ENCODE peak calls at places on chromosomes 12 and 14, in six cellular contexts. One of them, this sample, is unnamed.

GRCh38 chr12:118144499-118144898 is 8.6 kb downstream of the PEBP1 start:
- DNase-seq in HCT116: no peak
- DNase-seq in HL-60: no peak
- DNase-seq in SK-N-SH: no peak
- DNase-seq in K562: no peak
- DNase-seq in A549: no peak
- DNase-seq in this sample: no peak

GRCh38 chr12:116324684-116325664 is 47.5 kb upstream of the MED13L start:
- DNase-seq in HCT116: no peak
- DNase-seq in HL-60: peak
- DNase-seq in SK-N-SH: no peak
- DNase-seq in K562: no peak
- DNase-seq in A549: no peak
- DNase-seq in this sample: no peak

GRCh38 chr14:39351708-39352107 is 80.5 kb downstream of the FBXO33 start:
- DNase-seq in HCT116: no peak
- DNase-seq in HL-60: no peak
- DNase-seq in SK-N-SH: no peak
- DNase-seq in K562: no peak
- DNase-seq in A549: no peak
- DNase-seq in this sample: no peak

GRCh38 chr12:42299392-42300308 is 26.2 kb downstream of the ZCRB1 start:
- DNase-seq in HCT116: no peak
- DNase-seq in HL-60: no peak
- DNase-seq in SK-N-SH: no peak
- DNase-seq in K562: no peak
- DNase-seq in A549: peak
- DNase-seq in this sample: no peak

GRCh38 chr12:52515319-52515646 is 4.9 kb downstream of the KRT5 start:
- DNase-seq in HCT116: no peak
- DNase-seq in HL-60: no peak
- DNase-seq in SK-N-SH: no peak
- DNase-seq in K562: no peak
- DNase-seq in A549: no peak
- DNase-seq in this sample: no peak

GRCh38 chr14:69652942-69653680 is 41.7 kb downstream of the SUSD6 start:
- DNase-seq in HCT116: no peak
- DNase-seq in HL-60: peak
- DNase-seq in SK-N-SH: no peak
- DNase-seq in K562: no peak
- DNase-seq in A549: no peak
- DNase-seq in this sample: no peak

GRCh38 chr14:77912754-77913556 is 113.0 kb downstream of the ADCK1 start:
- DNase-seq in HCT116: no peak
- DNase-seq in HL-60: no peak
- DNase-seq in SK-N-SH: no peak
- DNase-seq in K562: no peak
- DNase-seq in A549: no peak
- DNase-seq in this sample: peak

GRCh38 chr12:19547258-19547657 is 108.0 kb downstream of the AEBP2 start:
- DNase-seq in HCT116: no peak
- DNase-seq in HL-60: no peak
- DNase-seq in SK-N-SH: no peak
- DNase-seq in K562: no peak
- DNase-seq in A549: no peak
- DNase-seq in this sample: no peak

GRCh38 chr14:58479975-58480374 is 52.5 kb downstream of the KIAA0586 start:
- DNase-seq in HCT116: no peak
- DNase-seq in HL-60: no peak
- DNase-seq in SK-N-SH: no peak
- DNase-seq in K562: no peak
- DNase-seq in A549: no peak
- DNase-seq in this sample: no peak

GRCh38 chr12:52032431-52032796 is 18.8 kb upstream of the NR4A1 start:
- DNase-seq in HCT116: no peak
- DNase-seq in HL-60: no peak
- DNase-seq in SK-N-SH: no peak
- DNase-seq in K562: no peak
- DNase-seq in A549: no peak
- DNase-seq in this sample: no peak

GRCh38 chr12:57047981-57048380 is 1.9 kb downstream of the MYO1A start:
- DNase-seq in HCT116: no peak
- DNase-seq in HL-60: no peak
- DNase-seq in SK-N-SH: no peak
- DNase-seq in K562: no peak
- DNase-seq in A549: no peak
- DNase-seq in this sample: no peak

GRCh38 chr12:64169999-64170398 is 52.1 kb downstream of the KICS2 start:
- DNase-seq in HCT116: no peak
- DNase-seq in HL-60: no peak
- DNase-seq in SK-N-SH: no peak
- DNase-seq in K562: no peak
- DNase-seq in A549: no peak
- DNase-seq in this sample: no peak

GRCh38 chr14:65461730-65462129 is 49.2 kb downstream of the FUT8 start:
- DNase-seq in HCT116: no peak
- DNase-seq in HL-60: no peak
- DNase-seq in SK-N-SH: no peak
- DNase-seq in K562: no peak
- DNase-seq in A549: no peak
- DNase-seq in this sample: no peak
- TF ChIP-seq REST in HCT116: no peak
- TF ChIP-seq REST in HL-60: no peak
- TF ChIP-seq REST in SK-N-SH: no peak
- TF ChIP-seq REST in K562: no peak
- TF ChIP-seq REST in A549: no peak
- TF ChIP-seq REST in this sample: no peak

DNA sequence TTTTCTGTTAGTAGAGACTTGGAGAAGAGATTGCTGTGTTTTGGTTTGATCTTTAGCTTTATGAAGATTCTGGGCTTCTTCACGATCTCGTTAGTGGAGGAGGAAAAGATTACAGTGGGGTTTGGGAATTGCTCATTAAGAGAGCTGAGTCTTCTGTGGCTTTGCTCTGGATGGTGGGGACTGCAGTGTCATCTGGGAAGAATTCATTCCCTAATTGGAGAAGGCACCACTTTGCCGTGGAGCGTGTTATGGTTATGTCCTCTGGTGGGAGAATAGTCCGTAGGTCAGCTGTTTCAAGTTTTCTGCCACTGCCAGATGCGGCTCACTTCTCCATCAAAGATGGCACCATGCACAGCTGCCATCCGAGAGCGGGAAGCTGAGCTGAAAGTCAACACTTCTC is 117.6 kb downstream of the PLXNC1 start:
- DNase-seq in HCT116: no peak
- DNase-seq in HL-60: no peak
- DNase-seq in SK-N-SH: no peak
- DNase-seq in K562: no peak
- DNase-seq in A549: no peak
- DNase-seq in this sample: no peak
- TF ChIP-seq REST in HCT116: no peak
- TF ChIP-seq REST in HL-60: no peak
- TF ChIP-seq REST in SK-N-SH: no peak
- TF ChIP-seq REST in K562: no peak
- TF ChIP-seq REST in A549: no peak
- TF ChIP-seq REST in this sample: no peak

GRCh38 chr14:99544971-99545370 is 59.0 kb downstream of the CCDC85C start:
- DNase-seq in HCT116: no peak
- DNase-seq in HL-60: no peak
- DNase-seq in SK-N-SH: peak
- DNase-seq in K562: peak
- DNase-seq in A549: no peak
- DNase-seq in this sample: no peak

GRCh38 chr14:99545574-99545973 is 58.4 kb downstream of the CCDC85C start:
- DNase-seq in HCT116: no peak
- DNase-seq in HL-60: no peak
- DNase-seq in SK-N-SH: peak
- DNase-seq in K562: no peak
- DNase-seq in A549: no peak
- DNase-seq in this sample: no peak

GRCh38 chr14:99542566-99542965 is 61.4 kb downstream of the CCNK start:
- DNase-seq in HCT116: no peak
- DNase-seq in HL-60: no peak
- DNase-seq in SK-N-SH: no peak
- DNase-seq in K562: no peak
- DNase-seq in A549: no peak
- DNase-seq in this sample: no peak

GRCh38 chr14:99543369-99543768 is 60.6 kb downstream of the CCDC85C start:
- DNase-seq in HCT116: no peak
- DNase-seq in HL-60: no peak
- DNase-seq in SK-N-SH: no peak
- DNase-seq in K562: no peak
- DNase-seq in A549: no peak
- DNase-seq in this sample: no peak

DNA sequence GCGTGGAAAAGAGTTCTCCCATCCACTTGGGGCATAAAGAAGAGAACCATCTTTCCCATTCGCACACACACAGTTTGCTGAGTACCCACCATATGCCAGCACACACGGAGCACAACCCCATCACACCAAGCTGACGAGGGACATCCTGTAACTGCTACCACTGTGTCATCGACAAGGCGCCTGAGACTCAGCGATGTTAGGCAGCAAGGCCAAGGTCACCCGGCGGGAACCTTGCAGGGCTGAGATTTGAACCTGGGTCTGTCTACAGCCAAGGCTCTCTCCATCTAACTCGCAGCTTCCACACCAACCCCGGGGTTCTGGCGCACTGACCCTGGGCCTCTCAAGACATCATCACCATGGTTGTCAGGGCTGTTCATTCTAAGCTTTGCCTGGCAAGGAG is 60.0 kb downstream of the CCDC85C start:
- DNase-seq in HCT116: no peak
- DNase-seq in HL-60: no peak
- DNase-seq in SK-N-SH: no peak
- DNase-seq in K562: no peak
- DNase-seq in A549: no peak
- DNase-seq in this sample: no peak
- TF ChIP-seq REST in HCT116: no peak
- TF ChIP-seq REST in HL-60: no peak
- TF ChIP-seq REST in SK-N-SH: no peak
- TF ChIP-seq REST in K562: no peak
- TF ChIP-seq REST in A549: no peak
- TF ChIP-seq REST in this sample: no peak

GRCh38 chr14:99158646-99159165 is 113.3 kb downstream of the BCL11B start:
- DNase-seq in HCT116: no peak
- DNase-seq in HL-60: no peak
- DNase-seq in SK-N-SH: no peak
- DNase-seq in K562: no peak
- DNase-seq in A549: no peak
- DNase-seq in this sample: no peak

GRCh38 chr14:99157676-99158075 is 114.3 kb downstream of the BCL11B start:
- DNase-seq in HCT116: no peak
- DNase-seq in HL-60: no peak
- DNase-seq in SK-N-SH: no peak
- DNase-seq in K562: no peak
- DNase-seq in A549: no peak
- DNase-seq in this sample: no peak

GRCh38 chr14:99157246-99157645 is 114.8 kb downstream of the BCL11B start:
- DNase-seq in HCT116: no peak
- DNase-seq in HL-60: no peak
- DNase-seq in SK-N-SH: no peak
- DNase-seq in K562: no peak
- DNase-seq in A549: no peak
- DNase-seq in this sample: no peak

GRCh38 chr14:99158150-99158549 is 113.8 kb downstream of the BCL11B start:
- DNase-seq in HCT116: no peak
- DNase-seq in HL-60: no peak
- DNase-seq in SK-N-SH: no peak
- DNase-seq in K562: no peak
- DNase-seq in A549: peak
- DNase-seq in this sample: no peak

DNA sequence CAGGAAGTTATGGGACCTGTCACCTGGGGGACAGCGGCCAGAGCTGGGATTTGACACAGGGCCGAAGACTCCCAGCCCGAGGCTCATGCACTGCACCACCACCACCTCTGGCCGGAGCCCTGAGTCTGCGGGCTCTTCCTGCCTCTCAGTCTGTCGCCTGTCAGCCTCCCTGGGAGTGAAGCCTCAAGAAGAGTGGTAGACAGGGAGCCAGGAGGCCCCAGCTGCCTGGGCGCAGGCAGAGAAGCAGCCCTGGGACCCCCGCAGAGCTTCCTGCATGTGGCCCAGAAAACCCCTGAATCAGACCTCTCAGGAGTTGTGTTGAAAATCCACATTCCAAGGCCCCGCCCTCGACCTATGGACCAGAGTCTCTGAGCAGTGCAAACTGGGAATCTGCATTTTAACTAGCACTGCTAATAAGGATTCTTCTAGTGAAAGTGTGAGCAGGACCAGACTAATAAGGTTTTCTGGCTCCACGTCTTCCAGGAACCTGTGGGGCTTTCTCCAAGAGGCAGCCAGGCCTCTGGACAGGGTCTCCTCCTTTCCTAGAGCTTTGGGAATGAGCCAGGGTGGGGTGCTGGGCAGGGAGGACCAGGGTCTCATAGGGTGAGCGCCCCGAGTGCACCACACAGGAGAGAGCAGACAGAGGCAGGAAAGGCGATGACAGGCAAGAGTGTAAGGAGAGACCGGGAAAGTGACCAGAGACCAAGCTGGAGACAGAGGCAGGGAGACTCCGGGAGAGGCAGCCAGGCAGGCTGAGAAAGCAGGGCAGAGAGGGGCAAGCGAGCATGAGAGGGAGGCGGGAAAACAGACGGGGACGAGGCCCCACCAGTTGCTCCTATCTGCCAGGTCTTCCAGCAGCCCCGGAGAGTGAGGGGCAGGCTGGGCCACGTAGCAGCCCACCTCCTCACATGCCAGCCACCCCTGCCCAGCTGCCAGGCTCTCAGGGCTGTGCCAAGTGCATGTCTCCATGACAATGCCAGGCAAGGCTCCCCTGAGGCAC is 112.4 kb downstream of the BCL11B start:
- DNase-seq in HCT116: no peak
- DNase-seq in HL-60: no peak
- DNase-seq in SK-N-SH: no peak
- DNase-seq in K562: no peak
- DNase-seq in A549: no peak
- DNase-seq in this sample: no peak
- TF ChIP-seq REST in HCT116: no peak
- TF ChIP-seq REST in HL-60: no peak
- TF ChIP-seq REST in SK-N-SH: no peak
- TF ChIP-seq REST in K562: no peak
- TF ChIP-seq REST in A549: no peak
- TF ChIP-seq REST in this sample: no peak

This sample was measured in GM23338.